ENCODE peak calls at places on chromosomes 6 and 20, in eight cellular contexts. D, Z, V, R, M, Q, F and N are unnamed samples.

GRCh38 chr6:155317186-155317585 is 2.9 kb upstream of the TFB1M start:
- DNase-seq in D (no peak), Z (peak; percentile 8), V (no peak), R (no peak), M (no peak), Q (no peak), F (no peak), N (no peak)

GRCh38 chr6:24798740-24799540 is at the start of gene ARMH2:
- DNase-seq in D (no peak), Z (no peak), V (no peak), R (no peak), M (no peak), Q (no peak), F (no peak), N (no peak)

GRCh38 chr20:59586613-59587012 is 17.7 kb upstream of the PHACTR3 start:
- DNase-seq in D (no peak), Z (no peak), V (no peak), R (no peak), M (no peak), Q (no peak), F (no peak), N (no peak)

GRCh38 chr6:25649611-25650010 is 2.4 kb upstream of the SCGN start:
- DNase-seq in D (no peak), Z (no peak), V (no peak), R (no peak), M (no peak), Q (no peak), F (no peak), N (no peak)

GRCh38 chr6:123888779-123889513 is 85.3 kb downstream of the NKAIN2 start:
- DNase-seq in D (no peak), Z (no peak), V (no peak), R (no peak), M (no peak), Q (no peak), F (no peak), N (no peak)

GRCh38 chr6:164695896-164696295 is 613.5 kb downstream of the C6orf118 start:
- DNase-seq in D (no peak), Z (no peak), V (peak; percentile 3), R (no peak), M (no peak), Q (no peak), F (no peak), N (no peak)

GRCh38 chr6:34386316-34387137 is 5.9 kb downstream of the NUDT3 start:
- DNase-seq in D (no peak), Z (no peak), V (no peak), R (no peak), M (peak; percentile 94), Q (peak; percentile 83), F (no peak), N (no peak)

GRCh38 chr6:96460052-96460700 is 61.4 kb upstream of the UFL1 start:
- DNase-seq in D (no peak), Z (no peak), V (no peak), R (no peak), M (no peak), Q (no peak), F (no peak), N (no peak)

GRCh38 chr6:2434116-2434515 is 188.7 kb upstream of the GMDS start:
- DNase-seq in D (peak; percentile 26), Z (no peak), V (no peak), R (no peak), M (no peak), Q (no peak), F (no peak), N (no peak)

GRCh38 chr6:80181352-80182081 is 75.0 kb downstream of the BCKDHB start:
- DNase-seq in D (no peak), Z (no peak), V (no peak), R (no peak), M (no peak), Q (no peak), F (no peak), N (no peak)

GRCh38 chr20:23393999-23394775 is 27.1 kb downstream of the NAPB start:
- DNase-seq in D (peak; percentile 42), Z (no peak), V (no peak), R (no peak), M (no peak), Q (no peak), F (no peak), N (no peak)

GRCh38 chr20:23039885-23040508 is 4.9 kb downstream of the SSTR4 start:
- DNase-seq in D (no peak), Z (no peak), V (no peak), R (no peak), M (no peak), Q (no peak), F (no peak), N (no peak)

GRCh38 chr20:51318058-51318960 is 224.2 kb downstream of the NFATC2 start:
- DNase-seq in D (no peak), Z (no peak), V (peak; percentile 93), R (peak; percentile 50), M (peak; percentile 41), Q (no peak), F (peak; percentile 38), N (peak; percentile 92)

GRCh38 chr20:29079769-29080690 is 2177.4 kb upstream of the DEFB115 start:
- DNase-seq in D (no peak), Z (no peak), V (no peak), R (no peak), M (no peak), Q (no peak), F (peak; percentile 30), N (no peak)

GRCh38 chr6:53796451-53796780 is 1.6 kb downstream of the LRRC1 start:
- DNase-seq in D (no peak), Z (no peak), V (no peak), R (no peak), M (no peak), Q (no peak), F (no peak), N (no peak)

GRCh38 chr6:123610779-123611178 is 26.0 kb downstream of the TRDN start:
- DNase-seq in D (no peak), Z (no peak), V (no peak), R (no peak), M (no peak), Q (no peak), F (no peak), N (no peak)

GRCh38 chr6:137261393-137262154 is 42.4 kb upstream of the IFNGR1 start:
- DNase-seq in D (no peak), Z (no peak), V (no peak), R (no peak), M (peak; percentile 16), Q (peak; percentile 44), F (peak; percentile 59), N (no peak)

GRCh38 chr6:33769248-33769821 is 19.6 kb downstream of the LEMD2 start:
- DNase-seq in D (no peak), Z (no peak), V (no peak), R (no peak), M (no peak), Q (no peak), F (no peak), N (no peak)

GRCh38 chr20:62325172-62325905 is 22.5 kb downstream of the ADRM1 start:
- DNase-seq in D (no peak), Z (no peak), V (no peak), R (no peak), M (no peak), Q (no peak), F (no peak), N (no peak)

GRCh38 chr20:41415191-41415590 is 48.6 kb upstream of the EMILIN3 start:
- DNase-seq in D (no peak), Z (no peak), V (no peak), R (no peak), M (no peak), Q (no peak), F (no peak), N (no peak)

GRCh38 chr20:21099653-21100589 is 6.2 kb downstream of the LINC00237 start:
- DNase-seq in D (no peak), Z (no peak), V (peak; percentile 68), R (peak; percentile 45), M (no peak), Q (no peak), F (peak; percentile 40), N (peak; percentile 60)

GRCh38 chr6:56806368-56806767 is 148.5 kb upstream of the BEND6 start:
- DNase-seq in D (no peak), Z (no peak), V (no peak), R (no peak), M (no peak), Q (no peak), F (no peak), N (no peak)

GRCh38 chr20:32385541-32385940 is 27.4 kb downstream of the ASXL1 start:
- DNase-seq in D (no peak), Z (no peak), V (no peak), R (no peak), M (no peak), Q (no peak), F (no peak), N (no peak)

GRCh38 chr20:63253438-63254236 is 626 bp downstream of the NKAIN4 start:
- DNase-seq in D (no peak), Z (no peak), V (peak; percentile 84), R (no peak), M (no peak), Q (no peak), F (no peak), N (peak; percentile 79)

GRCh38 chr6:70108230-70108629 is 194.7 kb downstream of the COL9A1 start:
- DNase-seq in D (no peak), Z (no peak), V (peak; percentile 57), R (no peak), M (peak; percentile 18), Q (peak; percentile 30), F (no peak), N (no peak)

GRCh38 chr6:80163754-80164187 is 57.3 kb downstream of the BCKDHB start:
- DNase-seq in D (no peak), Z (no peak), V (peak; percentile 34), R (no peak), M (peak; percentile 64), Q (peak; percentile 68), F (no peak), N (no peak)

GRCh38 chr6:162119349-162119748 is 608.2 kb downstream of the PRKN start:
- DNase-seq in D (no peak), Z (no peak), V (peak; percentile 8), R (no peak), M (peak; percentile 56), Q (no peak), F (no peak), N (no peak)

GRCh38 chr20:53642196-53643030 is 48.8 kb upstream of the ZNF217 start:
- DNase-seq in D (peak; percentile 54), Z (no peak), V (peak; percentile 44), R (no peak), M (peak; percentile 79), Q (peak; percentile 47), F (peak; percentile 33), N (no peak)

GRCh38 chr6:165705941-165706340 is 42.9 kb upstream of the PDE10A start:
- DNase-seq in D (no peak), Z (no peak), V (no peak), R (no peak), M (no peak), Q (no peak), F (no peak), N (no peak)

GRCh38 chr20:12358006-12358654 is 440.4 kb downstream of the BTBD3 start:
- DNase-seq in D (no peak), Z (no peak), V (peak; percentile 69), R (no peak), M (no peak), Q (no peak), F (no peak), N (peak; percentile 17)

GRCh38 chr6:3001773-3002293 is 2.1 kb downstream of the NQO2 start:
- DNase-seq in D (no peak), Z (peak; percentile 35), V (peak; percentile 88), R (no peak), M (peak; percentile 51), Q (peak; percentile 87), F (no peak), N (no peak)

GRCh38 chr6:18216411-18216810 is 47.9 kb downstream of the DEK start:
- DNase-seq in D (no peak), Z (peak; percentile 69), V (no peak), R (no peak), M (peak; percentile 79), Q (peak; percentile 71), F (no peak), N (no peak)

GRCh38 chr6:47245745-47246371 is 63.8 kb downstream of the TNFRSF21 start:
- DNase-seq in D (no peak), Z (no peak), V (no peak), R (no peak), M (no peak), Q (no peak), F (no peak), N (no peak)